ENCODE peak calls at places on chromosomes 5 and 9, in nine cellular contexts. Q is cardiac muscle cell, P is A549, E is gastrocnemius medialis, A is spleen, J is adrenal gland, W is IMR-90, G is heart left ventricle, T is heart right ventricle. C is an unnamed sample.

GRCh38 chr5:177982072-177982727 is 13.8 kb downstream of the PROP1 start:
- DNase-seq in T (no peak), J (no peak), W (no peak), A (no peak), E (peak; percentile 16), Q (no peak), G (no peak), P (peak; percentile 51), C (no peak)

GRCh38 chr5:143078971-143079370 is 308.8 kb downstream of the ARHGAP26 start:
- DNase-seq in J (no peak), E (no peak), G (no peak), A (no peak), W (no peak), T (no peak), Q (no peak), P (no peak), C (no peak)

GRCh38 chr5:33936004-33936380 is 194 bp upstream of the RXFP3 start:
- DNase-seq in A (no peak), P (peak; percentile 20), E (no peak), G (peak; percentile 53), W (peak; percentile 54), Q (peak; percentile 74), T (peak; percentile 68), J (peak; percentile 65), C (no peak)

GRCh38 chr5:81908771-81909170 is 63.1 kb upstream of the ATG10 start:
- DNase-seq in W (no peak), E (no peak), P (no peak), Q (peak; percentile 48), A (no peak), T (no peak), J (no peak), G (no peak), C (no peak)

GRCh38 chr9:101394687-101395086 is 3.7 kb downstream of the MRPL50 start:
- DNase-seq in W (no peak), E (no peak), A (no peak), T (no peak), Q (no peak), J (no peak), P (no peak), G (no peak), C (no peak)

GRCh38 chr9:70125621-70126020 is 82.0 kb downstream of the MAMDC2 start:
- DNase-seq in W (no peak), T (no peak), A (no peak), J (no peak), E (no peak), G (no peak), P (no peak), Q (no peak), C (no peak)

GRCh38 chr9:133591116-133591910 is 17.9 kb downstream of the FAM163B start:
- DNase-seq in P (no peak), A (no peak), J (no peak), T (no peak), E (no peak), Q (no peak), W (no peak), G (no peak), C (no peak)

GRCh38 chr5:76081811-76082783 is 1.1 kb upstream of the SV2C start:
- DNase-seq in E (no peak), P (no peak), T (no peak), A (peak; percentile 74), Q (no peak), W (no peak), G (no peak), J (no peak), C (no peak)

GRCh38 chr5:12647613-12648012 is 743.4 kb upstream of the CTNND2 start:
- DNase-seq in T (no peak), Q (no peak), A (no peak), J (no peak), P (no peak), E (no peak), W (no peak), G (no peak), C (no peak)

GRCh38 chr9:131433302-131433854 is 39.5 kb downstream of the PRRC2B start:
- DNase-seq in E (no peak), J (no peak), P (no peak), W (no peak), A (peak; percentile 45), Q (no peak), G (no peak), T (no peak), C (no peak)

GRCh38 chr5:140563554-140563953 is 844 bp downstream of the APBB3 start:
- DNase-seq in P (no peak), Q (no peak), J (no peak), W (no peak), E (no peak), T (no peak), G (no peak), A (peak; percentile 84), C (no peak)

GRCh38 chr5:67640011-67640410 is 443.4 kb upstream of the CD180 start:
- DNase-seq in J (no peak), G (no peak), P (no peak), W (no peak), Q (no peak), E (no peak), A (no peak), T (no peak), C (no peak)

GRCh38 chr5:91382530-91383026 is 539 bp downstream of the ARRDC3 start:
- DNase-seq in J (peak; percentile 47), G (no peak), P (peak; percentile 51), E (peak; percentile 23), Q (peak; percentile 53), A (no peak), W (peak; percentile 33), T (no peak), C (no peak)

GRCh38 chr5:15026011-15026481 is 154.5 kb upstream of the ANKH start:
- DNase-seq in P (no peak), G (no peak), J (no peak), E (no peak), A (no peak), T (no peak), W (peak; percentile 44), Q (no peak), C (no peak)

GRCh38 chr9:112725961-112726360 is 8.0 kb upstream of the INIP start:
- DNase-seq in T (no peak), Q (no peak), E (no peak), P (no peak), J (no peak), G (no peak), W (no peak), A (no peak), C (no peak)

GRCh38 chr9:125325821-125326220 is 64.2 kb downstream of the GAPVD1 start:
- DNase-seq in Q (peak; percentile 19), E (no peak), G (no peak), A (no peak), P (no peak), T (no peak), J (no peak), W (peak; percentile 36), C (no peak)

GRCh38 chr5:63963080-63963735 is 963 bp upstream of the HTR1A start:
- DNase-seq in J (peak; percentile 58), A (no peak), P (peak; percentile 68), T (no peak), W (peak; percentile 52), E (no peak), Q (peak; percentile 82), G (no peak), C (peak; percentile 39)
- TF ChIP-seq CTCF in J (peak; percentile 42), A (no peak), P (peak; percentile 58), T (peak; percentile 58), W (peak; percentile 67), E (no peak), Q (peak; percentile 80), G (peak; percentile 46), C (no peak)

GRCh38 chr5:32020971-32021370 is 153.1 kb downstream of the GOLPH3 start:
- DNase-seq in E (no peak), G (no peak), J (no peak), P (no peak), A (peak; percentile 3), Q (no peak), T (no peak), W (no peak), C (no peak)
- H3K4me1 ChIP-seq in E (peaks cover 9% of the 10 kb centered on the region), G (peaks cover 16% of the 10 kb centered on the region), J (no peaks in the 10 kb centered on the region), P (no peaks in the 10 kb centered on the region), A (no peaks in the 10 kb centered on the region), Q (no peaks in the 10 kb centered on the region), T (peaks cover 23% of the 10 kb centered on the region), W (peaks cover 3% of the 10 kb centered on the region), C (peaks cover 16% of the 10 kb centered on the region)

DNA sequence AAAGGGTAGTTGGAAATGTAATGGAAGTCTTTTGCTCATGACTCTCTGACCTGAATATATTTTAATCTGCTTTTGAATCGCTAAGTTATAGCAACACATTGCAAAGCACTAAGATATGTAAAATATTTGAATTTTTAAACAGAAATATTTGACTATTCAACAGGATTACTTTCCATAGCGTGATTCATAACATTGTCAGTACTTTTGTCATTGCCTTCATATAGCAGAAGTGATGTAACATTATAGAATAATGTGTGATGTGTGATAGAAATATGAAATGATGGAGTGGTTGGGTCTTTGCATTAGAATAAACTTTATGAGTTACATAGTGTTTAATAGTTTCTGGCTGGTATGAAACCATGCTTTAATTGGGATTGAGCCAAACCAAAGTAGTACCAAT is 2363.6 kb downstream of the MAT2B start:
- DNase-seq in J (no peak), G (no peak), P (no peak), T (no peak), A (no peak), W (no peak), Q (no peak), E (no peak), C (no peak)
- TF ChIP-seq CTCF in J (no peak), G (no peak), P (no peak), T (no peak), A (no peak), W (no peak), Q (no peak), E (no peak), C (no peak)

GRCh38 chr9:138023394-138024124 is 146.0 kb downstream of the CACNA1B start:
- DNase-seq in P (no peak), J (no peak), G (no peak), T (no peak), Q (no peak), E (no peak), W (no peak), A (no peak), C (peak; percentile 18)

GRCh38 chr9:138025908-138026307 is 148.3 kb downstream of the CACNA1B start:
- DNase-seq in E (no peak), G (no peak), P (no peak), T (no peak), A (peak; percentile 29), W (no peak), Q (no peak), J (peak; percentile 2), C (peak; percentile 14)

GRCh38 chr9:138024131-138024530 is 146.5 kb downstream of the CACNA1B start:
- DNase-seq in T (no peak), W (no peak), G (no peak), J (no peak), Q (no peak), E (no peak), A (peak; percentile 43), P (no peak), C (peak; percentile 27)

GRCh38 chr9:138025417-138025816 is 147.8 kb downstream of the CACNA1B start:
- DNase-seq in J (peak; percentile 5), T (no peak), G (no peak), P (no peak), W (no peak), A (peak; percentile 59), E (no peak), Q (no peak), C (peak; percentile 10)

DNA sequence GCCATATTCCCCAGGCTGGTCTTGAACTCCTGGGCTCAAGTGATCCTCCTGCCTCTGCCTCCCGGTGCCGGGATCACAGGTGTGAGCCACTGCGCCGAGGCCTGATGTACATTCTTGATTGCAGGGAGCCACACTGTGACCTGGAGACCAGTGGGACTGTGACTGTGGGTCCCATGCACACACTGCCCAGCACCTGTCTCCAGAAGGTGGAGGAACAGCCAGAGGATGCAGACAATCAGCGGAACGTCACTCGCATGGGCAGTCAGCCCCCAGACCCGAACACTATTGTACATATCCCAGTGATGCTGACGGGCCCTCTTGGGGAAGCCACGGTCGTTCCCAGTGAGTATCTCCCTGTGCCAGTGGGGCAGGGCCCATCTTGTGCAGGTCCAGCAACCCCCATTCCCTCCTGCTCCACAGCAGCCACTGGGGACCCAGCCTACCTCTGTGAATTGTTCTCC is 147.3 kb downstream of the CACNA1B start:
- DNase-seq in J (no peak), E (no peak), G (peak; percentile 14), W (no peak), A (peak; percentile 43), T (no peak), P (no peak), Q (no peak), C (peak; percentile 27)
- H3K4me1 ChIP-seq in J (no peaks in the 10 kb centered on the region), E (no peaks in the 10 kb centered on the region), G (no peaks in the 10 kb centered on the region), W (no peaks in the 10 kb centered on the region), A (peaks cover 4% of the 10 kb centered on the region), T (peaks cover 4% of the 10 kb centered on the region), P (peaks cover 5% of the 10 kb centered on the region), Q (no peaks in the 10 kb centered on the region), C (no peaks in the 10 kb centered on the region)

C was measured in lung.